ENCODE peak calls at places on chromosomes 16 and 17, in nine cellular contexts. D is K562, M is tibial nerve, J is body of pancreas, A is vagina, U is breast epithelium, G is ovary, O is A549, F is uterus. Q is an unnamed sample. For H3K4me1, the result is how much of the 10 kb centered on the place peaks cover.

GRCh38 chr16:88770459-88771293 is 14.3 kb downstream of the PIEZO1 start:
- DNase-seq in A (no peak), J (peak), D (peak), G (no peak), U (no peak), F (peak), O (no peak), M (no peak), Q (peak)

GRCh38 chr17:413016-413350 is 60.4 kb upstream of the RPH3AL start:
- DNase-seq in M (no peak), O (no peak), J (no peak), U (no peak), A (no peak), G (no peak), D (no peak), F (no peak), Q (no peak)

GRCh38 chr17:81510798-81511549 is 1.6 kb downstream of the ACTG1 start:
- DNase-seq in G (no peak), O (no peak), D (no peak), A (no peak), U (no peak), J (no peak), F (no peak), M (no peak), Q (peak)

GRCh38 chr17:47604268-47604927 is 45.3 kb upstream of the KPNB1 start:
- DNase-seq in D (no peak), O (no peak), M (peak), G (no peak), J (no peak), U (no peak), F (no peak), A (no peak), Q (no peak)

GRCh38 chr16:27046958-27047357 is 19.8 kb upstream of the C16orf82 start:
- DNase-seq in F (no peak), J (no peak), G (no peak), M (peak), U (no peak), A (no peak), O (no peak), D (no peak), Q (no peak)

GRCh38 chr17:35749560-35750412 is 3.3 kb downstream of the GAS2L2 start:
- DNase-seq in G (no peak), O (no peak), U (no peak), M (no peak), D (peak), A (no peak), F (no peak), J (no peak), Q (no peak)

GRCh38 chr17:41176744-41177387 is 1.2 kb downstream of the KRTAP4-2 start:
- DNase-seq in A (no peak), J (no peak), U (no peak), G (no peak), M (no peak), D (no peak), F (no peak), O (no peak), Q (no peak)

GRCh38 chr16:67173808-67174705 is 3.7 kb downstream of the NOL3 start:
- DNase-seq in D (no peak), O (peak), J (peak), F (peak), M (peak), U (peak), A (no peak), G (peak), Q (peak)

GRCh38 chr17:52159159-52159809 is 770 bp upstream of the CA10 start:
- DNase-seq in J (no peak), O (no peak), U (no peak), F (no peak), A (no peak), M (no peak), G (no peak), D (no peak), Q (no peak)

GRCh38 chr16:83689385-83689831 is 118.4 kb upstream of the HSBP1 start:
- DNase-seq in F (peak), D (no peak), M (no peak), J (no peak), A (no peak), U (no peak), O (no peak), G (no peak), Q (no peak)

GRCh38 chr17:50471009-50471905 is 2.6 kb upstream of the CHAD start:
- DNase-seq in O (no peak), M (no peak), D (no peak), U (no peak), A (no peak), F (no peak), J (no peak), G (no peak), Q (peak)

GRCh38 chr16:84438971-84439696 is 65.3 kb downstream of the MEAK7 start:
- DNase-seq in O (no peak), J (no peak), U (no peak), D (no peak), A (no peak), G (no peak), M (no peak), F (no peak), Q (no peak)

GRCh38 chr17:67818110-67819002 is 6.9 kb upstream of the BPTF start:
- DNase-seq in U (no peak), D (no peak), A (no peak), M (no peak), O (no peak), G (no peak), J (no peak), F (no peak), Q (no peak)

GRCh38 chr16:1770328-1771071 is 843 bp downstream of the NME3 start:
- DNase-seq in M (peak), F (peak), G (peak), A (no peak), J (peak), U (peak), O (no peak), D (peak), Q (peak)

GRCh38 chr17:50542795-50543774 is 3.9 kb upstream of the SPATA20 start:
- DNase-seq in J (peak), A (no peak), F (no peak), U (peak), D (no peak), G (no peak), M (no peak), O (peak), Q (no peak)

GRCh38 chr17:22569459-22570143 is 877.3 kb downstream of the KCNJ18 start:
- DNase-seq in U (no peak), A (no peak), M (no peak), J (no peak), G (no peak), D (no peak), F (no peak), O (no peak), Q (no peak)

GRCh38 chr17:67779098-67779672 is 46.1 kb upstream of the BPTF start:
- DNase-seq in U (peak), J (peak), G (peak), D (peak), O (peak), F (no peak), A (no peak), M (peak), Q (peak)

GRCh38 chr17:7712111-7712771 is 5.3 kb upstream of the DNAH2 start:
- DNase-seq in M (no peak), F (no peak), A (no peak), D (no peak), G (no peak), J (no peak), O (no peak), U (no peak), Q (no peak)

GRCh38 chr16:49019826-49020401 is 261.7 kb downstream of the CBLN1 start:
- DNase-seq in G (no peak), M (no peak), A (no peak), U (no peak), O (no peak), J (peak), D (no peak), F (no peak), Q (peak)

GRCh38 chr16:10181196-10182162 is 749 bp downstream of the GRIN2A start:
- DNase-seq in O (peak), A (no peak), U (peak), M (peak), F (peak), G (peak), D (peak), J (peak), Q (peak)

GRCh38 chr16:31382485-31383161 is 10.5 kb upstream of the ITGAD start:
- DNase-seq in O (peak), A (no peak), D (peak), F (no peak), U (peak), J (peak), M (peak), G (peak), Q (peak)

GRCh38 chr17:54678158-54678557 is 222.5 kb upstream of the TOM1L1 start:
- DNase-seq in U (no peak), D (no peak), G (no peak), F (no peak), M (no peak), A (no peak), O (no peak), J (no peak), Q (no peak)

GRCh38 chr17:48310748-48311213 is 119.2 kb downstream of the SKAP1 start:
- DNase-seq in A (no peak), M (no peak), U (no peak), J (no peak), F (no peak), D (peak), O (no peak), G (no peak), Q (no peak)

GRCh38 chr16:70715860-70716357 is 30.1 kb upstream of the MTSS2 start:
- DNase-seq in J (no peak), F (no peak), A (no peak), O (no peak), G (no peak), U (no peak), M (no peak), D (no peak), Q (peak)

GRCh38 chr17:47803201-47803600 is 18.4 kb downstream of the OSBPL7 start:
- DNase-seq in O (no peak), J (no peak), A (peak), U (no peak), D (no peak), F (no peak), G (no peak), M (no peak), Q (no peak)

GRCh38 chr16:85454171-85454883 is 158.8 kb upstream of the GSE1 start:
- DNase-seq in D (no peak), J (no peak), G (no peak), F (no peak), U (no peak), O (no peak), M (no peak), A (no peak), Q (no peak)

GRCh38 chr16:46765050-46765449 is 16.9 kb upstream of the MYLK3 start:
- DNase-seq in F (no peak), O (no peak), U (no peak), J (no peak), M (no peak), G (no peak), D (no peak), A (no peak), Q (no peak)

GRCh38 chr17:71735893-71736292 is 384.9 kb upstream of the SOX9 start:
- DNase-seq in J (no peak), F (no peak), G (no peak), U (no peak), D (no peak), A (no peak), M (no peak), O (no peak), Q (no peak)

GRCh38 chr16:53837421-53837820 is 133.5 kb downstream of the FTO start:
- DNase-seq in G (no peak), O (no peak), D (no peak), U (no peak), A (no peak), M (no peak), J (no peak), F (no peak), Q (peak)

GRCh38 chr17:76267051-76267576 is 2.0 kb downstream of the UBALD2 start:
- DNase-seq in M (no peak), G (no peak), D (no peak), O (no peak), J (no peak), A (no peak), U (no peak), F (no peak), Q (no peak)

GRCh38 chr16:29807426-29808218 is 1.3 kb downstream of the MAZ start:
- DNase-seq in A (no peak), M (peak), D (peak), O (no peak), J (peak), G (peak), U (peak), F (peak), Q (peak)
- TF ChIP-seq POLR2A in A (peak), M (peak), D (peak), O (peak), J (peak), G (no peak), U (peak), F (peak), Q (peak)

GRCh38 chr17:64084940-64085649 is 44.8 kb downstream of the ERN1 start:
- DNase-seq in U (no peak), J (no peak), F (no peak), D (peak), G (peak), A (no peak), O (no peak), M (no peak), Q (no peak)

GRCh38 chr17:64083571-64084085 is 46.3 kb downstream of the ERN1 start:
- DNase-seq in U (no peak), G (no peak), D (no peak), J (no peak), F (no peak), A (no peak), M (no peak), O (no peak), Q (no peak)

GRCh38 chr17:64084086-64084939 is 45.6 kb downstream of the ERN1 start:
- DNase-seq in G (no peak), U (no peak), J (peak), O (no peak), D (peak), M (no peak), F (no peak), A (no peak), Q (no peak)

GRCh38 chr17:64081802-64082799 is 47.8 kb downstream of the ERN1 start:
- DNase-seq in J (no peak), D (peak), U (no peak), O (peak), M (no peak), F (no peak), A (no peak), G (no peak), Q (peak)

DNA sequence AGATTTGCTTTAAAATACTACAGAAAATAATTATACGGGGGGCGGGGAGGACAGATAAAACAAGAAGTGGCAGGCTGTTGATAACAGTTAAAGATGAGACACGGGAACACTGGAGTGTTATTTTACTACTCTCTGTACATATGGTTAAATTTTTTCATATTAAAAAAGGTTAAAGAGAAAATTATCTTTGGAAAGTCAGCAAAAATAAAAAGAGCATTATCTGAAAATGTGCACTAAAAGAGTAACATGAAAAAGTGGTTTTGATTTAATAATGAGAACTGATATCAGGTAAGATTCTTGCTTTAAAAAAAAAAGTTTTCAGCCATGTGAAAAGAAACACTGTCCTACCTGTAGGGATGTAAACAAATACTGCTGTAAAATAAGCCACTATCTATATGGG is 46.9 kb downstream of the ERN1 start:
- DNase-seq in U (no peak), A (no peak), D (no peak), G (no peak), O (no peak), J (no peak), F (no peak), M (no peak), Q (no peak)
- H3K4me1 ChIP-seq in U (under half), A (under half), D (under half), G (under half), O (half or more), J (half or more), F (under half), M (under half), Q (under half)

GRCh38 chr17:64262422-64263260 is at the start of gene TEX2:
- DNase-seq in G (peak), J (peak), D (peak), F (peak), U (peak), M (peak), A (no peak), O (peak), Q (peak)
- TF ChIP-seq POLR2A in G (peak), J (peak), D (peak), F (peak), U (no peak), M (peak), A (peak), O (peak), Q (peak)

DNA sequence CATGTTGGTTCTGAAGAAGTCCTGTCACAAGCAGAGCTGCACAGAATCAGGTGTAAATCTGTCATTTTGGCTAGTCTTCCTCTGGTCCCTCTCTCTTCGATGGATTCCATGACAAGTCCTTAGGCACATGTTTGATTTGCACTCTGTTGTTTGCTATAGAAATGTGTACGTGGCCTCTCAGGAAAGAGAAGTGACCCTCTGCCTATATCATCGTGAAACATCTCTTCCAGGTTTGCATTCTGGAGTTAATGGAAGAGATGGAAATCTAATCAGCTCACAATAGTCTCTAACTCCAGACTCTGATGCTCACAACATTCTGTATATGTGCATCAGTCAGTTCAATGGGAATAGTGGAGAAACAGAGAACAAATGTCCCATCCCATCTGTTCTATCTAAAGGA is 34.7 kb downstream of the RBFOX1 start:
- DNase-seq in D (no peak), U (no peak), F (no peak), M (no peak), G (no peak), O (no peak), A (no peak), J (no peak), Q (no peak)
- H3K4me1 ChIP-seq in D (under half), U (under half), F (under half), M (under half), G (under half), O (under half), A (under half), J (under half), Q (under half)

Q was measured in thyroid gland.